ENCODE peak calls at places on chromosomes 5 and 9, in eight cellular contexts. Z is stimulated activated naive CD8-positive, alpha-beta T cell treated with anti-CD3 and anti-CD28 coated beads, Interleukin-15, Interleukin-2, amounts not matched to agents 100 U/mL and 50 U/mL, for 24 hours; H is CD4-positive, alpha-beta T cell; E is gastroesophageal sphincter; C is stimulated activated memory B cell treated with anti-CD40 and anti-IgM and Interleukin-4, amounts not matched to agents 10 μg/mL and 1 μg/mL and 100 μg/mL, for 72 hours; Q is heart right ventricle; M is T-cell; X is CD8-positive, alpha-beta T cell. W is an unnamed sample.

GRCh38 chr5:15266265-15266664 is 233.7 kb upstream of the FBXL7 start:
- ATAC-seq in C (no peak), M (no peak), Q (no peak), X (no peak), E (no peak), H (no peak), Z (no peak), W (no peak)

GRCh38 chr9:134046894-134047681 is 20.7 kb downstream of the BRD3 start:
- ATAC-seq in C (no peak), X (no peak), E (no peak), Z (no peak), M (no peak), Q (no peak), H (no peak), W (no peak)

GRCh38 chr5:14737309-14737708 is 72.8 kb downstream of the OTULIN start:
- ATAC-seq in X (no peak), E (no peak), Q (peak), M (no peak), C (no peak), Z (no peak), H (no peak), W (no peak)

GRCh38 chr5:54760182-54760935 is 225.0 kb downstream of the ESM1 start:
- ATAC-seq in C (no peak), E (peak), M (no peak), Q (no peak), X (no peak), Z (peak), H (no peak), W (no peak)

GRCh38 chr5:139023276-139023675 is 148.1 kb upstream of the LRRTM2 start:
- ATAC-seq in X (no peak), E (no peak), M (no peak), Z (no peak), C (no peak), Q (no peak), H (no peak), W (no peak)

GRCh38 chr9:95027914-95028854 is 289.3 kb downstream of the FANCC start:
- ATAC-seq in X (no peak), H (no peak), C (no peak), E (no peak), Q (no peak), M (no peak), Z (no peak), W (no peak)

GRCh38 chr5:73770601-73771025 is 144.6 kb downstream of the ARHGEF28 start:
- ATAC-seq in H (no peak), Q (no peak), E (no peak), M (no peak), X (no peak), Z (no peak), C (no peak), W (no peak)

GRCh38 chr5:179112469-179113142 is 52.4 kb downstream of the ZNF354C start:
- ATAC-seq in E (no peak), Z (no peak), H (no peak), C (no peak), M (no peak), X (no peak), Q (no peak), W (no peak)

GRCh38 chr5:6491548-6492290 is 43.1 kb downstream of the UBE2QL1 start:
- ATAC-seq in E (no peak), C (no peak), M (no peak), H (no peak), Q (no peak), X (no peak), Z (no peak), W (no peak)

GRCh38 chr5:140550147-140551079 is 3.0 kb downstream of the EIF4EBP3 start:
- ATAC-seq in C (no peak), Q (no peak), Z (no peak), X (no peak), M (no peak), H (no peak), E (no peak), W (no peak)

GRCh38 chr9:86434039-86434726 is 80.0 kb upstream of the TUT7 start:
- ATAC-seq in E (peak), C (no peak), Z (no peak), Q (peak), H (no peak), M (no peak), X (no peak), W (peak)

GRCh38 chr9:6765396-6765795 is 7.6 kb downstream of the KDM4C start:
- ATAC-seq in M (no peak), C (no peak), Q (no peak), H (no peak), E (no peak), X (no peak), Z (no peak), W (no peak)

GRCh38 chr9:81848472-81848871 is 79.8 kb upstream of the SPATA31D4 start:
- ATAC-seq in M (no peak), Q (no peak), E (peak), H (no peak), X (no peak), Z (no peak), C (no peak), W (peak)

GRCh38 chr9:91408475-91408874 is 15.2 kb downstream of the NFIL3 start:
- ATAC-seq in Q (no peak), X (no peak), M (no peak), C (no peak), Z (no peak), H (no peak), E (no peak), W (no peak)

GRCh38 chr5:119171686-119172085 is 100.8 kb downstream of the DMXL1 start:
- ATAC-seq in Z (no peak), X (no peak), E (no peak), H (no peak), Q (no peak), C (no peak), M (no peak), W (no peak)

W was measured in SK-N-SH treated with all-trans-retinoic acid at 6 μM for 48 hours.